ENCODE peak calls at places on chromosomes 1 and 21, in four cellular contexts. I is AG09309, N is dorsolateral prefrontal cortex, K is mesothelial cell of epicardium. A is an unnamed sample.

GRCh38 chr21:43758132-43758619 is 17.9 kb downstream of the CSTB start:
- DNase-seq in I (peak; percentile 37), N (no peak), K (no peak), A (no peak)

GRCh38 chr1:19418503-19418971 is 66.8 kb downstream of the CAPZB start:
- DNase-seq in I (no peak), N (no peak), K (no peak), A (no peak)

GRCh38 chr21:42195378-42196031 is 23.4 kb upstream of the ABCG1 start:
- DNase-seq in I (no peak), N (no peak), K (no peak), A (peak; percentile 53)

GRCh38 chr1:219174672-219175564 is 1.2 kb downstream of the LYPLAL1 start:
- DNase-seq in I (peak; percentile 60), N (no peak), K (no peak), A (no peak)

GRCh38 chr1:119859647-119860046 is 36.7 kb downstream of the ADAM30 start:
- DNase-seq in I (peak; percentile 16), N (no peak), K (no peak), A (peak; percentile 53)

GRCh38 chr1:118989006-118989736 is 1.0 kb upstream of the TBX15 start:
- DNase-seq in I (no peak), N (no peak), K (no peak), A (no peak)

GRCh38 chr1:180548686-180549326 is 10.0 kb upstream of the OVAAL start:
- DNase-seq in I (no peak), N (no peak), K (no peak), A (no peak)

GRCh38 chr21:28283652-28284490 is 708.8 kb downstream of the LTN1 start:
- DNase-seq in I (peak; percentile 93), N (no peak), K (no peak), A (no peak)

GRCh38 chr1:183180634-183181056 is 5.4 kb upstream of the LAMC2 start:
- DNase-seq in I (peak; percentile 23), N (no peak), K (no peak), A (no peak)

GRCh38 chr1:206538901-206539655 is 31.7 kb downstream of the RASSF5 start:
- DNase-seq in I (no peak), N (no peak), K (no peak), A (no peak)

GRCh38 chr1:218742478-218743260 is 397.5 kb downstream of the TGFB2 start:
- DNase-seq in I (no peak), N (no peak), K (no peak), A (no peak)

GRCh38 chr21:45887121-45887611 is 94.4 kb upstream of the COL6A1 start:
- DNase-seq in I (no peak), N (peak; percentile 68), K (no peak), A (no peak)

GRCh38 chr1:53663525-53664300 is 75.3 kb downstream of the GLIS1 start:
- DNase-seq in I (no peak), N (no peak), K (no peak), A (no peak)

GRCh38 chr1:21869620-21870121 is 57.6 kb downstream of the LDLRAD2 start:
- DNase-seq in I (peak; percentile 57), N (peak; percentile 63), K (no peak), A (no peak)

GRCh38 chr21:38039369-38039768 is 123.1 kb upstream of the KCNJ6 start:
- DNase-seq in I (no peak), N (no peak), K (no peak), A (no peak)

GRCh38 chr21:35014302-35015044 is 34.6 kb downstream of the RUNX1 start:
- DNase-seq in I (no peak), N (no peak), K (no peak), A (no peak)

GRCh38 chr1:35261412-35262120 is 6.9 kb upstream of the ZMYM4 start:
- DNase-seq in I (no peak), N (no peak), K (no peak), A (no peak)